ENCODE peak calls at places on chromosomes 2 and 18, in five cellular contexts. I is epithelial cell of esophagus; U is CD8-positive, alpha-beta T cell; G is ovary; N is adrenal gland. O is an unnamed sample.

GRCh38 chr18:21270453-21270852 is 28.4 kb downstream of the GREB1L start:
- DNase-seq in U (no peak), N (no peak), G (no peak), I (peak), O (no peak)

GRCh38 chr2:176079851-176080539 is 3.8 kb downstream of the EVX2 start:
- DNase-seq in G (no peak), N (no peak), U (no peak), I (no peak), O (no peak)

GRCh38 chr2:231597627-231598026 is 5.0 kb downstream of the TEX44 start:
- DNase-seq in U (no peak), N (no peak), I (no peak), G (no peak), O (no peak)

GRCh38 chr2:80454628-80455027 is 150.1 kb upstream of the LRRTM1 start:
- DNase-seq in U (no peak), N (no peak), I (no peak), G (no peak), O (no peak)

GRCh38 chr2:215929602-215930335 is 83.6 kb downstream of the MREG start:
- DNase-seq in I (peak), N (no peak), G (no peak), U (no peak), O (no peak)

GRCh38 chr18:63284173-63284765 is 35.3 kb downstream of the BCL2 start:
- DNase-seq in U (no peak), I (no peak), N (no peak), G (no peak), O (no peak)

GRCh38 chr2:153823880-153824279 is 47.8 kb upstream of the GALNT13 start:
- DNase-seq in N (no peak), I (peak), U (no peak), G (no peak), O (no peak)

GRCh38 chr18:55489742-55490055 is 98.3 kb downstream of the TCF4 start:
- DNase-seq in N (no peak), G (no peak), I (no peak), U (no peak), O (no peak)

GRCh38 chr18:40565805-40566509 is 1389.1 kb upstream of the PIK3C3 start:
- DNase-seq in U (no peak), G (no peak), I (no peak), N (no peak), O (no peak)

GRCh38 chr18:3814840-3815239 is 364.9 kb downstream of the TGIF1 start:
- DNase-seq in U (no peak), I (peak), G (no peak), N (no peak), O (no peak)

GRCh38 chr18:22822024-22822423 is 111.1 kb upstream of the RBBP8 start:
- DNase-seq in U (no peak), G (no peak), N (no peak), I (peak), O (no peak)

GRCh38 chr18:7946724-7947377 is 379.7 kb downstream of the PTPRM start:
- DNase-seq in G (peak), I (peak), U (no peak), N (peak), O (peak)

GRCh38 chr2:96578731-96579130 is 42.2 kb downstream of the ARID5A start:
- DNase-seq in G (no peak), U (no peak), N (no peak), I (no peak), O (no peak)

GRCh38 chr2:10530607-10531239 is 82.6 kb upstream of the ODC1 start:
- DNase-seq in G (no peak), N (no peak), I (no peak), U (no peak), O (no peak)

GRCh38 chr2:64650257-64650656 is 3.5 kb downstream of the SERTAD2 start:
- DNase-seq in N (no peak), U (no peak), I (no peak), G (no peak), O (no peak)

GRCh38 chr2:64650722-64651338 is 2.9 kb downstream of the SERTAD2 start:
- DNase-seq in I (no peak), U (no peak), N (no peak), G (no peak), O (no peak)

GRCh38 chr2:64651590-64651989 is 2.1 kb downstream of the SERTAD2 start:
- DNase-seq in I (no peak), N (no peak), G (no peak), U (no peak), O (no peak)

GRCh38 chr2:64649013-64649484 is 4.7 kb downstream of the SERTAD2 start:
- DNase-seq in U (no peak), N (peak), G (no peak), I (no peak), O (no peak)

DNA sequence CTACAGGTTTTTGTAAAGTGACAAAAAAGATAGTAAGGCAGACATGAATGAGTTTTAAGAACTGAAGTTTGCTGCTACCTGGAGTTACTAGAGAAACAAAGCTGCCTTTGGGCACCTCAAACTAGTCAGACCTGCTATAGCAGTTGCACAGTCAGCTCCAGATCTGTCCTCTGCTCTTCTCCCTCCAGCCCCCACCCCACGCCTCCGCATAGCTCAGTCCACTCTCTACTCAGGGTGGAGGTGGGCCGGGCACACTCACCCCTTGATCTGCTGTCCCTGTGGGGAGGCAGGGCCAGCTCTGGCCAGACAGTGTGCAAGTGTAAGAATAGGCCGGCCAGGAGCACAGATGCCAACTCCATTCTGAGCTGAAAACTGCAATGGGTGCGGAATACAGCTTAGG is 4.1 kb downstream of the SERTAD2 start:
- DNase-seq in I (peak), N (no peak), U (no peak), G (no peak), O (no peak)
- H3K4me3 ChIP-seq in I (peak), N (no peak), U (no peak), G (no peak), O (no peak)

GRCh38 chr2:46365913-46366674 is 68.9 kb downstream of the EPAS1 start:
- DNase-seq in N (no peak), G (no peak), U (no peak), I (no peak), O (no peak)
- TF ChIP-seq CTCF in N (no peak), G (peak), U (no peak), I (peak), O (peak)

DNA sequence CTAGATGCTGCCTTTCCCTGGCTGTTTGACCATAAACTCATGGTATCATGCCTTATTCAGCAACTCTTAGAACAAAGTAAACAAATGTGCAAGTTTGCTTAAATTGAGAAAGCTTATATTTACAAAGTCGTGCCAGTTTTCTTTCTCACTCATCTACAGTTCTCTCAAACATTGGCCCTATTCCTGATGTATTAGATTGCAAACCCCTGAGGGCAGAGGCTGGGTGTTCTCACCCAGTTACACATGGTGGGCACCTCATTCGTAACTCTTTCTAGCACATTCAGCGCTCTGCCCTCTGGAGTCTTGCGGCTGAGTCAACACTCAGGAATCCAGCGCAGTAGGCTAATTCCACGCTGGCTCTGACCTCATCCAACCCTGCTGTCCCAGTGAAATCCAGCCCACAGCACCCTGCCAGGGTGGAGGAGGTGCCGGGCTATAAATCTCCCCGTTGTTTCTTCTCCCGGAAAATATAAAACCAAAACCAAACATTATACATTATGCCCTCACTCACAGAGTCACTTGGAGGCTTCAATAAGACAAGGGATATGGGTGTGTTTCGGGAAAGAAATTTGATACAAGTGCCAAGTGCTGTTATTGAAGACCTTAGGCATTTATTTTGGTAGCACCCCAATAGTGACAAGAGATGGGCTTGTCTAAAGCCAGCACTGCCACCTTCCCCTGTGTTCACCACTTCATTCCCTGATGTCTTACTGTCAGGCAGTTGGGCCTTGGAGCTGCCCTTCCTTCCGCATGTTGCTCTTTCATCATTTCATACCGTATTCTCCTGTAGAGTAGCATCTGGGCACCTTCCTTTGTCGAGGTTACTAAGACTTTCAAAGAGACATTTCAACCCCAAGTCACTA is 287.4 kb downstream of the PRKCE start:
- DNase-seq in I (peak), U (no peak), G (peak), N (peak), O (peak)
- H3K4me3 ChIP-seq in I (no peak), U (no peak), G (no peak), N (no peak), O (no peak)

GRCh38 chr2:54553075-54553474 is 96.9 kb downstream of the SPTBN1 start:
- DNase-seq in I (no peak), U (no peak), N (no peak), G (no peak), O (no peak)

GRCh38 chr2:54549430-54549829 is 93.3 kb downstream of the SPTBN1 start:
- DNase-seq in G (no peak), N (no peak), I (no peak), U (no peak), O (no peak)

GRCh38 chr2:54551123-54551756 is 95.1 kb downstream of the SPTBN1 start:
- DNase-seq in N (no peak), U (no peak), G (no peak), I (no peak), O (no peak)

GRCh38 chr2:54550523-54550922 is 94.4 kb downstream of the SPTBN1 start:
- DNase-seq in N (no peak), I (no peak), U (no peak), G (no peak), O (no peak)

GRCh38 chr2:54549912-54550518 is 93.9 kb downstream of the SPTBN1 start:
- DNase-seq in N (peak), G (no peak), U (no peak), I (no peak), O (no peak)
- TF ChIP-seq CTCF in N (no peak), G (no peak), U (no peak), I (no peak), O (no peak)

O was measured in AG09309.